ENCODE peak calls at places on chromosomes 1 and 21, in five cellular contexts. R, G, K, V and T are unnamed samples.

GRCh38 chr1:112767646-112768045 is 52.5 kb upstream of the PPM1J start:
- DNase-seq in G (no peak), K (no peak), R (no peak), V (no peak), T (no peak)

GRCh38 chr1:22799971-22800370 is 89.3 kb downstream of the EPHB2 start:
- DNase-seq in K (no peak), R (no peak), G (no peak), V (no peak), T (no peak)

GRCh38 chr1:75203415-75204277 is 69.5 kb downstream of the LHX8 start:
- DNase-seq in K (peak; percentile 76), G (peak; percentile 54), R (no peak), V (no peak), T (peak; percentile 53)

GRCh38 chr1:154403300-154403943 is 1.7 kb upstream of the IL6R start:
- DNase-seq in R (no peak), G (no peak), K (no peak), V (no peak), T (no peak)

GRCh38 chr1:210250998-210251679 is 18.5 kb downstream of the SERTAD4 start:
- DNase-seq in V (peak; percentile 86), R (peak; percentile 62), G (no peak), K (peak; percentile 85), T (no peak)

GRCh38 chr21:42021751-42022430 is 11.7 kb upstream of the ZBTB21 start:
- DNase-seq in G (no peak), K (peak; percentile 66), V (peak; percentile 66), R (no peak), T (no peak)

GRCh38 chr1:85275701-85276289 is 637 bp downstream of the BCL10 start:
- DNase-seq in G (no peak), R (no peak), K (peak; percentile 66), V (peak; percentile 54), T (no peak)

GRCh38 chr1:234998174-234998741 is 130.4 kb downstream of the TOMM20 start:
- DNase-seq in R (no peak), G (peak; percentile 61), V (no peak), K (peak; percentile 51), T (peak; percentile 39)

GRCh38 chr1:204296431-204296988 is 63.2 kb downstream of the PLEKHA6 start:
- DNase-seq in K (peak; percentile 55), V (no peak), R (no peak), G (peak; percentile 42), T (peak; percentile 85)

GRCh38 chr1:150558761-150559626 is 9.8 kb downstream of the ADAMTSL4 start:
- DNase-seq in V (no peak), R (peak; percentile 74), G (peak; percentile 67), K (peak; percentile 16), T (no peak)

GRCh38 chr1:47611992-47612391 is 174.1 kb downstream of the FOXD2 start:
- DNase-seq in K (no peak), V (no peak), G (no peak), R (no peak), T (no peak)

GRCh38 chr1:70807088-70807664 is 240.4 kb downstream of the PTGER3 start:
- DNase-seq in K (no peak), R (no peak), G (no peak), V (no peak), T (no peak)

GRCh38 chr1:116486424-116486823 is 84.4 kb downstream of the CD58 start:
- DNase-seq in R (no peak), K (no peak), V (no peak), G (peak; percentile 94), T (peak; percentile 68)

GRCh38 chr1:119327436-119328155 is 41.0 kb upstream of the HAO2 start:
- DNase-seq in G (peak; percentile 37), R (peak; percentile 46), K (peak; percentile 78), V (peak; percentile 81), T (peak; percentile 56)

GRCh38 chr1:5831600-5832335 is 160.5 kb downstream of the NPHP4 start:
- DNase-seq in G (no peak), K (peak; percentile 54), V (no peak), R (no peak), T (no peak)

GRCh38 chr1:29646161-29646775 is 409.9 kb downstream of the PTPRU start:
- DNase-seq in K (no peak), V (peak; percentile 23), R (no peak), G (no peak), T (no peak)

GRCh38 chr21:29486306-29486705 is 187.6 kb downstream of the BACH1 start:
- DNase-seq in K (no peak), G (no peak), R (no peak), V (no peak), T (no peak)

GRCh38 chr1:85297855-85298629 is 21.6 kb upstream of the BCL10 start:
- DNase-seq in V (no peak), G (peak; percentile 99), R (no peak), K (no peak), T (peak; percentile 98)

GRCh38 chr1:165671531-165671930 is 26.8 kb downstream of the ALDH9A1 start:
- DNase-seq in V (no peak), G (peak; percentile 49), K (no peak), R (no peak), T (peak; percentile 52)

DNA sequence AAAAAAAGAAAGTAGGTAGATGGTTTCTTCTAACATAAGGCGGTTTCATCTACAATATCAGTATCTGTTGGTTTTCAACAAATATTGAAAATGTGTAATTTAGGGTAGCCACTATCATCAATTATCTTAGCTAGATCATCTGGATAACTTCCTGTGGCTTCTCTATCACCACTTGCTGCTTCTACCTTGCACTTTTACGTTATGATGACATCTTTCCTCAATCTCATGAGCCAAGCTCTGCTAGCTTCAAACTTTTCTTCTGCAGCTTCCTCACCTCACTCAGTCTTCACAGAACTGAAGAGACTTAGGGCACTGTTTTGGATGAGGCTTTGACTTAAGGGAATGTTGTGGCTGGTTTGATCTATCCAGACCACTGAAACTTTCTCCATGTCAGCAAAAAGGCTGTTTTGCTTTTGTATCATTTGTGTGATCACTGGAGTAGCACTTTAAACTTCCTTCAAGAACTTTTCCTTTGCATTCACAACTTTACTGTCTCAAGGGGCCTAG is 144.9 kb upstream of the HP1BP3 start:
- DNase-seq in V (no peak), R (no peak), G (no peak), K (no peak), T (no peak)
- H3K4me3 ChIP-seq in V (no peak overlapping the region), R (no peak overlapping the region), G (no peak overlapping the region), K (no peak overlapping the region), T (no peak overlapping the region)

GRCh38 chr1:206573772-206574161 is 38.5 kb downstream of the EIF2D start:
- DNase-seq in R (no peak), G (no peak), V (no peak), K (no peak), T (no peak)

GRCh38 chr1:206570529-206570928 is 41.7 kb downstream of the EIF2D start:
- DNase-seq in K (no peak), G (no peak), R (no peak), V (no peak), T (no peak)

GRCh38 chr1:206575165-206575893 is 36.9 kb downstream of the EIF2D start:
- DNase-seq in V (no peak), G (peak; percentile 84), R (peak; percentile 63), K (peak; percentile 22), T (peak; percentile 93)

GRCh38 chr1:206575894-206576737 is 36.1 kb downstream of the EIF2D start:
- DNase-seq in G (no peak), V (no peak), R (no peak), K (no peak), T (no peak)

GRCh38 chr1:206572835-206573771 is 39.2 kb downstream of the EIF2D start:
- DNase-seq in V (no peak), R (no peak), K (no peak), G (no peak), T (no peak)
- TF ChIP-seq CTCF in V (no peak), R (no peak), K (no peak), G (no peak), T (no peak)

GRCh38 chr1:206000641-206001339 is 2.4 kb downstream of the RAB7B start:
- DNase-seq in R (no peak), V (no peak), G (peak; percentile 74), K (no peak), T (peak; percentile 14)

GRCh38 chr1:206002160-206002559 is 1.0 kb downstream of the RAB7B start:
- DNase-seq in V (peak; percentile 22), K (no peak), R (no peak), G (no peak), T (no peak)

GRCh38 chr1:205998457-205999241 is 4.5 kb downstream of the RAB7B start:
- DNase-seq in V (no peak), G (no peak), K (peak; percentile 42), R (no peak), T (no peak)

GRCh38 chr1:206002833-206003532 is at the start of gene RAB7B:
- DNase-seq in V (peak; percentile 41), K (no peak), G (peak; percentile 79), R (peak; percentile 76), T (peak; percentile 72)

DNA sequence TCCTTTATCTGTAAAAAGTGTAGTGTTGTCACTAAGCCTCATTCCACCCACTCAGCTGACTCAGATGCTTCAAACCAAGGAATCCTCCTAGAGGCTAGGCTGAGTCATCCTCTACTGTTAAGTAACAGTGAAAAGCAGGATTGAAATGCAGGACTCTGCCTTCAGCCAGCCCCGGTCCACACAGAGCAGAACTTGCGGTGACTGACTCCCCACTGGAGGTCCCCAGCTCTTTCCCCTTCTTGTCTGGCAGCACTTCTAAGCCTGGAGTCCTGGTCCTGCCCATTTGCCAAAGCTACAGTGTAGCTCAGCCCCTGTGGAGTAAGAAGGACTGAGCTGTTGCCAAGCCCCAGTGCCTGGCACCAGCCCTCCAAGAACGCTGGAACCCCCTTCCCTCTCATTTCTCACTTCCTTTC is 1.7 kb downstream of the RAB7B start:
- DNase-seq in G (peak; percentile 97), K (no peak), R (no peak), V (no peak), T (peak; percentile 92)
- H3K4me3 ChIP-seq in G (peak overlapping the region; percentile 25), K (no peak overlapping the region), R (peak overlapping the region; percentile 49), V (no peak overlapping the region), T (peak overlapping the region; percentile 67)

GRCh38 chr1:143611159-143611558 is 360.6 kb downstream of the FAM72C start:
- DNase-seq in V (peak; percentile 46), R (no peak), G (peak; percentile 7), K (peak; percentile 13), T (no peak)
- TF ChIP-seq CTCF in V (no peak), R (no peak), G (peak; percentile 24), K (peak; percentile 7), T (peak; percentile 23)

DNA sequence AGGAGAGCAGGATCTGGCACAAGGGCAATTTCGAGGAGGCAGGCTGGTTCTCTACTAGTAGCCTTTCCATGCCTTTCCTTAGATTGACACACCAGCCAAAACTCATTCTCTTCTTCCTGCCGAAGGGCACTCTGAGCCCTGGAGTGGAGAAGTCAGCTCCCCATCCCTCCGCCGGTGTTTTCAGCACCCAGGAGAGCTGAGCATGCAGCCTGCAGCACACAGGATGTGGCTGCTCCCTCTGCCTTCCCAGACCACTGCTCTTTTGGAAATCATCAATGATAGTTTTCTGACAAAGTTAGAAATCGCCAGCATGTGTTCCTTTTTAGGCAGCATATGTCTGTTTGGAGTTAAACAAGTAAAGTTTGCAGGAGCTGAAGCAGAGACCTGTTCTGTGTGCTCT is 11.7 kb downstream of the RNU5D-1 start:
- DNase-seq in R (no peak), V (no peak), G (no peak), K (no peak), T (no peak)
- H3K4me3 ChIP-seq in R (no peak overlapping the region), V (no peak overlapping the region), G (no peak overlapping the region), K (no peak overlapping the region), T (no peak overlapping the region)

DNA sequence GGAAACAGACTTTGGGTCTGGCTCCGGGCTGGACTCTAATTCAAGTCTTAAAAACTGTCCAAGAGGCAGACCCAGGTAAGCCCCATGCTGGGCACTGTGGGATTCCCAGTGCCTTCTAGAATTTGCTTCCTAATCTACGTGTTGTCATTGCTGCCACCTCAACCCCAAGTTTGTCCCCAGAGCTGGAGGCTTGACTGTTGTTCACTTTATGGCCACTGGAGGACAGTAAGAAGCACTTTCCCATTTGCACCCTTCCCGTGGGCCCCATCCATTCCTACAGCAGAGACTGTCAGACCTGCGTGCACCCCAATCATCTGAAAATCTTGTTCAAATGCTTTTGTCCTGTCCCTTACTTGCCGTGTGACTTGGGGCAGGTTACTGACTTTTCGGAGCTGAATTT is 29.4 kb upstream of the VASH2 start:
- DNase-seq in K (peak; percentile 53), V (peak; percentile 51), R (no peak), G (no peak), T (no peak)
- TF ChIP-seq CTCF in K (peak; percentile 75), V (peak; percentile 78), R (no peak), G (peak; percentile 38), T (peak; percentile 35)